ENCODE peak calls at places on chromosomes 12 and 14, in six cellular contexts. O, K, S, J, H and D are unnamed samples.

GRCh38 chr12:50734409-50735263 is 29.3 kb upstream of the ATF1 start:
- DNase-seq in O (no peak), K (no peak), S (no peak), J (no peak), H (no peak), D (no peak)

GRCh38 chr12:57756406-57757341 is 1.8 kb downstream of the MARCHF9 start:
- DNase-seq in O (peak; percentile 82), K (peak; percentile 52), S (no peak), J (no peak), H (peak; percentile 59), D (no peak)

GRCh38 chr12:8037046-8037663 is 4.6 kb downstream of the FOXJ2 start:
- DNase-seq in O (no peak), K (no peak), S (no peak), J (no peak), H (no peak), D (no peak)

GRCh38 chr12:89525002-89525823 is 617 bp upstream of the GALNT4 start:
- DNase-seq in O (peak; percentile 91), K (no peak), S (no peak), J (peak; percentile 55), H (peak; percentile 52), D (peak; percentile 26)

GRCh38 chr12:94080684-94081009 is 67.7 kb upstream of the PLXNC1 start:
- DNase-seq in O (no peak), K (no peak), S (no peak), J (no peak), H (no peak), D (no peak)

GRCh38 chr14:101349108-101349507 is 212.2 kb upstream of the DIO3 start:
- DNase-seq in O (peak; percentile 48), K (no peak), S (no peak), J (no peak), H (peak; percentile 8), D (no peak)

GRCh38 chr14:76151398-76152332 is at the start of gene GPATCH2L:
- DNase-seq in O (peak; percentile 99), K (peak; percentile 97), S (peak; percentile 54), J (peak; percentile 84), H (peak; percentile 96), D (peak; percentile 87)

GRCh38 chr14:74463697-74464096 is 29.4 kb downstream of the NPC2 start:
- DNase-seq in O (no peak), K (no peak), S (no peak), J (no peak), H (no peak), D (no peak)

GRCh38 chr14:21768116-21768874 is 94.7 kb upstream of the OR4E1 start:
- DNase-seq in O (no peak), K (no peak), S (no peak), J (no peak), H (no peak), D (no peak)

GRCh38 chr12:78683031-78683430 is 181.5 kb upstream of the SYT1 start:
- DNase-seq in O (no peak), K (no peak), S (no peak), J (no peak), H (no peak), D (no peak)